ENCODE peak calls at places on chromosomes 2 and 18, in nine cellular contexts. J is right lobe of liver, V is HFF-Myc, L is uterus, F is IMR-90, C is prostate gland, S is HepG2, W is H7, K is neuronal stem cell. P is an unnamed sample.

GRCh38 chr2:238169021-238169707 is 10.4 kb downstream of the ERFE start:
- DNase-seq in J (no peak), V (peak; percentile 47), L (peak; percentile 45), F (peak; percentile 98), C (no peak), S (no peak), W (no peak), K (no peak), P (no peak)

GRCh38 chr2:182866095-182866460 is 359 bp downstream of the FRZB start:
- DNase-seq in J (no peak), V (no peak), L (peak; percentile 29), F (no peak), C (no peak), S (no peak), W (no peak), K (no peak), P (no peak)

GRCh38 chr2:113712941-113713340 is 43.5 kb downstream of the SLC35F5 start:
- DNase-seq in J (no peak), V (no peak), L (no peak), F (no peak), C (no peak), S (no peak), W (no peak), K (no peak), P (no peak)

GRCh38 chr2:134988994-134989605 is 58.1 kb downstream of the MAP3K19 start:
- DNase-seq in J (no peak), V (peak; percentile 2), L (no peak), F (peak; percentile 50), C (no peak), S (peak; percentile 33), W (peak; percentile 39), K (no peak), P (no peak)

GRCh38 chr2:86078801-86079545 is 26.7 kb downstream of the POLR1A start:
- DNase-seq in J (no peak), V (no peak), L (peak; percentile 51), F (peak; percentile 47), C (peak; percentile 51), S (no peak), W (no peak), K (no peak), P (no peak)

GRCh38 chr2:67322361-67323001 is 74.7 kb upstream of the ETAA1 start:
- DNase-seq in J (no peak), V (peak; percentile 45), L (peak; percentile 24), F (peak; percentile 76), C (no peak), S (peak; percentile 65), W (peak; percentile 8), K (peak; percentile 40), P (no peak)

GRCh38 chr18:64115906-64116305 is 33.0 kb downstream of the LINC00305 start:
- DNase-seq in J (no peak), V (no peak), L (no peak), F (no peak), C (no peak), S (no peak), W (no peak), K (no peak), P (no peak)

GRCh38 chr2:240136671-240137292 is 677 bp upstream of the COPS9 start:
- DNase-seq in J (no peak), V (no peak), L (no peak), F (no peak), C (no peak), S (no peak), W (peak; percentile 50), K (no peak), P (no peak)

GRCh38 chr2:9949239-9949991 is 2.1 kb upstream of the GRHL1 start:
- DNase-seq in J (no peak), V (no peak), L (no peak), F (no peak), C (no peak), S (no peak), W (no peak), K (no peak), P (no peak)

GRCh38 chr2:155733091-155733870 is 599.2 kb downstream of the NR4A2 start:
- DNase-seq in J (no peak), V (no peak), L (no peak), F (no peak), C (no peak), S (no peak), W (no peak), K (no peak), P (no peak)

GRCh38 chr2:72300147-72300684 is 152.6 kb upstream of the CYP26B1 start:
- DNase-seq in J (no peak), V (no peak), L (no peak), F (no peak), C (no peak), S (no peak), W (no peak), K (no peak), P (no peak)

GRCh38 chr2:238286987-238287386 is 1.4 kb downstream of the PER2 start:
- DNase-seq in J (no peak), V (no peak), L (no peak), F (no peak), C (peak; percentile 46), S (no peak), W (no peak), K (no peak), P (no peak)

GRCh38 chr2:64462940-64463339 is 9.0 kb downstream of the LGALSL start:
- DNase-seq in J (no peak), V (no peak), L (no peak), F (peak; percentile 22), C (no peak), S (no peak), W (no peak), K (no peak), P (no peak)

GRCh38 chr18:48835745-48836191 is 115.0 kb downstream of the SMAD7 start:
- DNase-seq in J (no peak), V (no peak), L (no peak), F (no peak), C (no peak), S (no peak), W (peak; percentile 73), K (no peak), P (no peak)

DNA sequence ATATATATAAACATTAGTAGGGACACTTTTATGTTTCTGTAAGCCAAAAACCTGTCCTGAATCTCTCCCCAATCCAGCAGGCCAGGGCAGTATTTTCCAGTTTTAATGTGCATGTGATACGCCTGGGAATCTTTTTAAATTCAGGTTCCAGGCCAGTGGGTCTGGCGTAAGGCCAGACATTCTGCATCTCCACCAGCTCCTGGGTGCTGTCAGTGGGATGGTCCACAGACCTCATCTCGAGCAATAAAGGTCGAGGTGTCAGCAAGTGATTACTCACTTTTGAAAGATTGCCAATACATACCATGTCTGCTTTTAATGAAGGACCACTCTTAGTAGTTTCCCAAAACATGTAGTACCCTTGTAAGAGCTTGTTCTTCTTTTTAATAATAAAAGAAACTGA is 189.9 kb upstream of the SH3BP4 start:
- DNase-seq in J (no peak), V (no peak), L (no peak), F (no peak), C (no peak), S (no peak), W (no peak), K (no peak), P (no peak)
- H3K4me3 ChIP-seq in J (no peak overlapping the region), V (no peak overlapping the region), L (no peak overlapping the region), F (no peak overlapping the region), C (no peak overlapping the region), S (no peak overlapping the region), W (no peak overlapping the region), K (no peak overlapping the region), P (no peak overlapping the region)

GRCh38 chr18:69626643-69627242 is 226.1 kb downstream of the DOK6 start:
- DNase-seq in J (no peak), V (no peak), L (no peak), F (peak; percentile 4), C (no peak), S (no peak), W (no peak), K (no peak), P (no peak)
- H3K4me3 ChIP-seq in J (no peak overlapping the region), V (no peak overlapping the region), L (no peak overlapping the region), F (no peak overlapping the region), C (no peak overlapping the region), S (no peak overlapping the region), W (no peak overlapping the region), K (no peak overlapping the region), P (no peak overlapping the region)

DNA sequence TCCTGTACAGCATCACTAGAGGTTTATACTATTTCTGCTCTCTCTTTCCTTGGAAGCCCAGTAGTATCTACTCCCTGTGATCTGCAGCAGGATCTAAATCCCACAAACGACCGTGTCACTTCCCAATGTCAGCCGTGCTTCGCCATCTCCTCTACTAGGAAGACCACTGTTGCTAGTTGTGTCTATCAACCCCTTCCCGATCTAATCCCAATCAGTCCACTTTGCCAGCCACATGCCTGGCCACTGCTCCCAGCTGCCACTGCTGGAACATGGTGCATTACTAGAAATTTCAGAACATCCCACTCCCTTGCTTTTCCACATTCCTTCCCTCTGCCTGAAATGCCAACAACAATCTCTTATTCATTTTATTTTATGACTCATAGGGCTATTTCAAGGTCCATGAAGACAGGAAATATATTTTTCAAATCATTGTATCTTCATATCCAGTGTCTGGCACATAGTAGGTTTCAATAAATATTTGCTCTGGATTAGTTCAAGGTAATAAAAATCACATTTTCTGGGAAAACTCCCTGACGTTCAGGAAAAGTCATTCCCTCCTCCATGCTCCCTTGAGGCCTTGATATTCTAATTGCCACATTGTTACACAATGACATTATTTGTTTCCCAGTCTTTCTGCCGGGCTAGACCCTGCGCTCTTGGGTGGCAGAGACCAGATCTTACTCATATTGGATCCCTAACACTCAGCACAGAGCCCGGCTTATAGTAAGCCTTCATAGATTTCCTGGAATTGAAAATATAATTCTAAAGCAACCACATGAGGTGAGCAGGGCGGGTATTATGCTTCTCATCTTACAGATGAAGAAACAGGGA is 2.1 kb upstream of the TRIB2 start:
- DNase-seq in J (no peak), V (no peak), L (no peak), F (peak; percentile 35), C (no peak), S (no peak), W (peak; percentile 8), K (no peak), P (no peak)
- H3K4me3 ChIP-seq in J (no peak overlapping the region), V (no peak overlapping the region), L (no peak overlapping the region), F (no peak overlapping the region), C (no peak overlapping the region), S (no peak overlapping the region), W (no peak overlapping the region), K (no peak overlapping the region), P (no peak overlapping the region)

GRCh38 chr18:45962461-45962860 is 4.7 kb downstream of the EPG5 start:
- DNase-seq in J (no peak), V (no peak), L (no peak), F (peak; percentile 77), C (no peak), S (peak; percentile 45), W (no peak), K (no peak), P (no peak)

GRCh38 chr18:45958027-45958426 is 9.1 kb downstream of the EPG5 start:
- DNase-seq in J (no peak), V (no peak), L (no peak), F (no peak), C (no peak), S (no peak), W (no peak), K (no peak), P (no peak)

GRCh38 chr18:45967007-45967706 is at the start of gene EPG5:
- DNase-seq in J (peak; percentile 96), V (peak; percentile 74), L (peak; percentile 92), F (peak; percentile 95), C (peak; percentile 97), S (peak; percentile 93), W (peak; percentile 96), K (peak; percentile 89), P (peak; percentile 63)

GRCh38 chr18:45958730-45959129 is 8.4 kb downstream of the EPG5 start:
- DNase-seq in J (no peak), V (no peak), L (no peak), F (peak; percentile 55), C (no peak), S (no peak), W (no peak), K (no peak), P (no peak)

GRCh38 chr18:45962866-45963265 is 4.3 kb downstream of the EPG5 start:
- DNase-seq in J (no peak), V (no peak), L (no peak), F (peak; percentile 81), C (no peak), S (no peak), W (no peak), K (no peak), P (no peak)
- H3K4me3 ChIP-seq in J (no peak overlapping the region), V (no peak overlapping the region), L (no peak overlapping the region), F (no peak overlapping the region), C (no peak overlapping the region), S (no peak overlapping the region), W (no peak overlapping the region), K (no peak overlapping the region), P (no peak overlapping the region)

P was measured in esophagus squamous epithelium.